ENCODE peak calls at places on chromosomes 3 and 15, in four cellular contexts. One of them, this sample, is unnamed.

GRCh38 chr3:151328298-151329036 is 882 bp downstream of the P2RY13 start:
- DNase-seq in foreskin fibroblast: peak
- DNase-seq in astrocyte of the spinal cord: no peak
- DNase-seq in activated CD4-positive, alpha-beta T cell treated with anti-CD3 and anti-CD28 coated beads, Interleukin-2, amount 50 U/mL, for 1 hour: no peak
- DNase-seq in this sample: no peak

GRCh38 chr15:67923647-67923971 is 83.8 kb upstream of the RNU6-1 start:
- DNase-seq in astrocyte of the spinal cord: no peak
- DNase-seq in foreskin fibroblast: peak
- DNase-seq in activated CD4-positive, alpha-beta T cell treated with anti-CD3 and anti-CD28 coated beads, Interleukin-2, amount 50 U/mL, for 1 hour: no peak
- DNase-seq in this sample: no peak

GRCh38 chr3:56801597-56802410 is at the start of gene ARHGEF3:
- DNase-seq in foreskin fibroblast: peak
- DNase-seq in astrocyte of the spinal cord: peak
- DNase-seq in activated CD4-positive, alpha-beta T cell treated with anti-CD3 and anti-CD28 coated beads, Interleukin-2, amount 50 U/mL, for 1 hour: peak
- DNase-seq in this sample: peak

GRCh38 chr3:133540896-133541674 is 32.4 kb upstream of the CDV3 start:
- DNase-seq in astrocyte of the spinal cord: peak
- DNase-seq in foreskin fibroblast: peak
- DNase-seq in activated CD4-positive, alpha-beta T cell treated with anti-CD3 and anti-CD28 coated beads, Interleukin-2, amount 50 U/mL, for 1 hour: no peak
- DNase-seq in this sample: no peak

GRCh38 chr15:70212288-70212962 is 114.7 kb upstream of the TLE3 start:
- DNase-seq in astrocyte of the spinal cord: no peak
- DNase-seq in activated CD4-positive, alpha-beta T cell treated with anti-CD3 and anti-CD28 coated beads, Interleukin-2, amount 50 U/mL, for 1 hour: no peak
- DNase-seq in foreskin fibroblast: no peak
- DNase-seq in this sample: no peak

GRCh38 chr3:72346526-72346926 is 501.7 kb downstream of the SHQ1 start:
- DNase-seq in foreskin fibroblast: peak
- DNase-seq in astrocyte of the spinal cord: peak
- DNase-seq in activated CD4-positive, alpha-beta T cell treated with anti-CD3 and anti-CD28 coated beads, Interleukin-2, amount 50 U/mL, for 1 hour: no peak
- DNase-seq in this sample: no peak

GRCh38 chr3:127031845-127032244 is 48.9 kb downstream of the PLXNA1 start:
- DNase-seq in astrocyte of the spinal cord: no peak
- DNase-seq in activated CD4-positive, alpha-beta T cell treated with anti-CD3 and anti-CD28 coated beads, Interleukin-2, amount 50 U/mL, for 1 hour: no peak
- DNase-seq in foreskin fibroblast: no peak
- DNase-seq in this sample: no peak

GRCh38 chr3:69647081-69647480 is 92.2 kb upstream of the MITF start:
- DNase-seq in astrocyte of the spinal cord: no peak
- DNase-seq in foreskin fibroblast: no peak
- DNase-seq in activated CD4-positive, alpha-beta T cell treated with anti-CD3 and anti-CD28 coated beads, Interleukin-2, amount 50 U/mL, for 1 hour: no peak
- DNase-seq in this sample: no peak

GRCh38 chr3:160544837-160545236 is 20.5 kb downstream of the KPNA4 start:
- DNase-seq in foreskin fibroblast: no peak
- DNase-seq in astrocyte of the spinal cord: peak
- DNase-seq in activated CD4-positive, alpha-beta T cell treated with anti-CD3 and anti-CD28 coated beads, Interleukin-2, amount 50 U/mL, for 1 hour: no peak
- DNase-seq in this sample: no peak

GRCh38 chr3:170642882-170643601 is 57.2 kb upstream of the SLC7A14 start:
- DNase-seq in foreskin fibroblast: no peak
- DNase-seq in astrocyte of the spinal cord: no peak
- DNase-seq in activated CD4-positive, alpha-beta T cell treated with anti-CD3 and anti-CD28 coated beads, Interleukin-2, amount 50 U/mL, for 1 hour: no peak
- DNase-seq in this sample: no peak

GRCh38 chr3:141262306-141262705 is 30.7 kb downstream of the PXYLP1 start:
- DNase-seq in activated CD4-positive, alpha-beta T cell treated with anti-CD3 and anti-CD28 coated beads, Interleukin-2, amount 50 U/mL, for 1 hour: no peak
- DNase-seq in astrocyte of the spinal cord: peak
- DNase-seq in foreskin fibroblast: peak
- DNase-seq in this sample: no peak

GRCh38 chr3:11721114-11721440 is 77.4 kb upstream of the VGLL4 start:
- DNase-seq in astrocyte of the spinal cord: peak
- DNase-seq in foreskin fibroblast: no peak
- DNase-seq in activated CD4-positive, alpha-beta T cell treated with anti-CD3 and anti-CD28 coated beads, Interleukin-2, amount 50 U/mL, for 1 hour: no peak
- DNase-seq in this sample: no peak

GRCh38 chr3:135237371-135237770 is 442.3 kb downstream of the EPHB1 start:
- DNase-seq in astrocyte of the spinal cord: no peak
- DNase-seq in foreskin fibroblast: no peak
- DNase-seq in activated CD4-positive, alpha-beta T cell treated with anti-CD3 and anti-CD28 coated beads, Interleukin-2, amount 50 U/mL, for 1 hour: no peak
- DNase-seq in this sample: no peak

GRCh38 chr15:41933771-41934170 is 38.6 kb downstream of the EHD4 start:
- DNase-seq in activated CD4-positive, alpha-beta T cell treated with anti-CD3 and anti-CD28 coated beads, Interleukin-2, amount 50 U/mL, for 1 hour: no peak
- DNase-seq in foreskin fibroblast: peak
- DNase-seq in astrocyte of the spinal cord: no peak
- DNase-seq in this sample: no peak

GRCh38 chr3:184513276-184514150 is 48.1 kb upstream of the EPHB3 start:
- DNase-seq in activated CD4-positive, alpha-beta T cell treated with anti-CD3 and anti-CD28 coated beads, Interleukin-2, amount 50 U/mL, for 1 hour: peak
- DNase-seq in astrocyte of the spinal cord: peak
- DNase-seq in foreskin fibroblast: peak
- DNase-seq in this sample: peak

GRCh38 chr3:78908236-78908635 is 859.6 kb downstream of the ROBO1 start:
- DNase-seq in astrocyte of the spinal cord: no peak
- DNase-seq in foreskin fibroblast: peak
- DNase-seq in activated CD4-positive, alpha-beta T cell treated with anti-CD3 and anti-CD28 coated beads, Interleukin-2, amount 50 U/mL, for 1 hour: no peak
- DNase-seq in this sample: no peak

GRCh38 chr3:52396011-52396906 is 48.6 kb downstream of the SEMA3G start:
- DNase-seq in astrocyte of the spinal cord: no peak
- DNase-seq in foreskin fibroblast: no peak
- DNase-seq in activated CD4-positive, alpha-beta T cell treated with anti-CD3 and anti-CD28 coated beads, Interleukin-2, amount 50 U/mL, for 1 hour: no peak
- DNase-seq in this sample: peak

GRCh38 chr3:22939349-22939748 is 263.8 kb upstream of the UBE2E2 start:
- DNase-seq in astrocyte of the spinal cord: peak
- DNase-seq in foreskin fibroblast: peak
- DNase-seq in activated CD4-positive, alpha-beta T cell treated with anti-CD3 and anti-CD28 coated beads, Interleukin-2, amount 50 U/mL, for 1 hour: no peak
- DNase-seq in this sample: no peak